ENCODE peak calls at places on chromosomes 3 and 15, in seven cellular contexts. S, Z, X, E, O, K and B are unnamed samples.
A peak's percentile ranks its signal among the peaks of the same experiment; 100 is the strongest.

GRCh38 chr3:194689493-194689901 is 3.8 kb downstream of the FAM43A start:
- DNase-seq in X (no peak), Z (peak; percentile 65), E (no peak), S (no peak), K (no peak), O (peak; percentile 33), B (no peak)

GRCh38 chr3:31735667-31736066 is 202.9 kb downstream of the STT3B start:
- DNase-seq in K (no peak), E (no peak), Z (no peak), O (no peak), X (no peak), S (no peak), B (no peak)

GRCh38 chr15:79872358-79873017 is 24.3 kb downstream of the MTHFS start:
- DNase-seq in E (no peak), Z (no peak), X (no peak), S (no peak), K (no peak), O (no peak), B (no peak)

GRCh38 chr3:146746190-146746589 is 141.0 kb upstream of the PLSCR5 start:
- DNase-seq in S (no peak), E (no peak), Z (no peak), K (no peak), O (no peak), X (peak; percentile 46), B (no peak)

GRCh38 chr15:64443747-64444621 is 16.4 kb upstream of the ZNF609 start:
- DNase-seq in O (peak; percentile 6), Z (no peak), K (no peak), S (no peak), E (no peak), X (peak; percentile 80), B (no peak)

GRCh38 chr15:62469874-62470688 is 305.0 kb upstream of the C2CD4B start:
- DNase-seq in E (no peak), O (peak; percentile 45), Z (no peak), S (no peak), X (peak; percentile 10), K (no peak), B (no peak)

GRCh38 chr3:158672293-158673176 is at the start of gene LXN:
- DNase-seq in E (no peak), O (peak; percentile 82), X (peak; percentile 75), Z (peak; percentile 88), K (peak; percentile 93), S (peak; percentile 66), B (no peak)

GRCh38 chr3:108182339-108182738 is 39.9 kb downstream of the IFT57 start:
- DNase-seq in Z (no peak), E (no peak), X (no peak), S (no peak), O (no peak), K (no peak), B (no peak)

GRCh38 chr15:96180062-96180745 is 150.3 kb upstream of the NR2F2 start:
- DNase-seq in K (no peak), X (no peak), E (no peak), O (no peak), Z (no peak), S (no peak), B (no peak)

GRCh38 chr3:53169045-53169831 is 8.2 kb downstream of the PRKCD start:
- DNase-seq in O (no peak), E (peak; percentile 32), S (no peak), Z (no peak), K (no peak), X (no peak), B (no peak)

GRCh38 chr3:178588593-178588992 is 52.4 kb downstream of the KCNMB2 start:
- DNase-seq in K (no peak), X (no peak), O (no peak), Z (no peak), E (no peak), S (no peak), B (no peak)

GRCh38 chr3:77475545-77475944 is 435.6 kb downstream of the ROBO2 start:
- DNase-seq in K (no peak), X (no peak), E (no peak), O (no peak), S (no peak), Z (no peak), B (no peak)

GRCh38 chr3:32334675-32335074 is 57.0 kb upstream of the CMTM7 start:
- DNase-seq in S (no peak), E (no peak), K (peak; percentile 20), X (no peak), O (no peak), Z (no peak), B (no peak)

GRCh38 chr15:57031082-57031481 is 112.6 kb downstream of the TCF12 start:
- DNase-seq in O (no peak), Z (no peak), E (no peak), S (no peak), K (no peak), X (no peak), B (no peak)

GRCh38 chr3:72152551-72153476 is 367.9 kb upstream of the PROK2 start:
- DNase-seq in O (peak; percentile 76), E (peak; percentile 77), X (no peak), S (no peak), Z (peak; percentile 81), K (no peak), B (peak; percentile 91)

GRCh38 chr3:10081871-10082270 is 26.2 kb downstream of the FANCD2OS start:
- DNase-seq in E (no peak), Z (no peak), X (no peak), S (no peak), K (no peak), O (no peak), B (no peak)

GRCh38 chr15:95261546-95261945 is 1030.2 kb downstream of the MCTP2 start:
- DNase-seq in X (no peak), K (no peak), Z (no peak), S (no peak), O (no peak), E (no peak), B (no peak)

GRCh38 chr3:166446291-166446690 is 609.1 kb upstream of the BCHE start:
- DNase-seq in Z (no peak), S (no peak), K (no peak), E (no peak), O (no peak), X (no peak), B (no peak)

GRCh38 chr15:69997701-69998273 is 99.9 kb downstream of the TLE3 start:
- DNase-seq in X (no peak), K (no peak), E (peak; percentile 90), Z (no peak), O (peak; percentile 21), S (no peak), B (no peak)

GRCh38 chr3:15399970-15400369 is 27.4 kb downstream of the METTL6 start:
- DNase-seq in Z (no peak), O (no peak), X (no peak), E (no peak), K (no peak), S (no peak), B (no peak)

GRCh38 chr15:63872759-63873510 is 39.2 kb upstream of the HERC1 start:
- DNase-seq in O (no peak), K (no peak), E (no peak), Z (no peak), X (no peak), S (no peak), B (no peak)

GRCh38 chr3:146115619-146116018 is 45.4 kb downstream of the PLOD2 start:
- DNase-seq in Z (no peak), X (no peak), O (no peak), E (no peak), S (no peak), K (no peak), B (peak; percentile 65)